ENCODE peak calls at places on chromosome 10, in nine cellular contexts. T, N, P, K, A, U, E, R and L are unnamed samples.

GRCh38 chr10:76632158-76633051 is 1005.2 kb downstream of the KCNMA1 start:
- DNase-seq in A (no peak), K (no peak), R (no peak), E (no peak), U (no peak), P (no peak), N (peak; percentile 61), T (no peak), L (peak; percentile 11)

GRCh38 chr10:30786131-30786530 is 156.6 kb upstream of the LYZL2 start:
- DNase-seq in E (peak; percentile 58), A (no peak), U (no peak), P (no peak), R (no peak), N (no peak), K (no peak), T (no peak), L (no peak)

GRCh38 chr10:107966817-107967216 is 802.3 kb upstream of the SORCS1 start:
- DNase-seq in U (no peak), A (no peak), K (no peak), E (no peak), P (no peak), N (no peak), R (no peak), T (no peak), L (no peak)

GRCh38 chr10:80488539-80489066 is 34.5 kb downstream of the TSPAN14 start:
- DNase-seq in K (no peak), R (no peak), E (no peak), P (no peak), A (no peak), T (no peak), U (no peak), N (no peak), L (no peak)

GRCh38 chr10:43814611-43815010 is 165.9 kb upstream of the ZNF32 start:
- DNase-seq in K (no peak), R (no peak), P (no peak), U (no peak), E (peak; percentile 30), A (no peak), T (no peak), N (no peak), L (no peak)

GRCh38 chr10:4809156-4809555 is 16.9 kb upstream of the AKR1E2 start:
- DNase-seq in A (no peak), P (no peak), R (peak; percentile 15), T (no peak), E (no peak), N (no peak), U (no peak), K (no peak), L (no peak)

GRCh38 chr10:58758311-58758710 is 245.6 kb downstream of the BICC1 start:
- DNase-seq in K (no peak), N (no peak), T (no peak), E (no peak), A (no peak), U (no peak), R (no peak), P (no peak), L (no peak)

GRCh38 chr10:99551158-99551557 is 18.4 kb downstream of the NKX2-3 start:
- DNase-seq in A (no peak), R (no peak), K (peak; percentile 66), E (peak; percentile 56), P (no peak), N (peak; percentile 57), T (no peak), U (no peak), L (no peak)

GRCh38 chr10:1085258-1085657 is 29.1 kb downstream of the WDR37 start:
- DNase-seq in R (no peak), U (no peak), K (peak; percentile 16), N (no peak), A (no peak), E (peak; percentile 14), T (no peak), P (no peak), L (no peak)

GRCh38 chr10:24706479-24707118 is 17.1 kb downstream of the ARHGAP21 start:
- DNase-seq in U (no peak), R (peak; percentile 63), E (peak; percentile 98), N (no peak), T (no peak), K (peak; percentile 96), P (no peak), A (no peak), L (no peak)

GRCh38 chr10:69232252-69232651 is 12.1 kb downstream of the HKDC1 start:
- DNase-seq in R (no peak), A (no peak), T (no peak), K (peak; percentile 68), N (no peak), U (no peak), P (no peak), E (peak; percentile 85), L (peak; percentile 75)

GRCh38 chr10:121667948-121668335 is 69.7 kb upstream of the FGFR2 start:
- DNase-seq in A (no peak), R (no peak), P (no peak), N (no peak), K (peak; percentile 59), E (no peak), U (no peak), T (no peak), L (no peak)

GRCh38 chr10:46106410-46107255 is 60.6 kb upstream of the MSMB start:
- DNase-seq in T (peak; percentile 30), P (no peak), R (peak; percentile 73), E (peak; percentile 12), A (no peak), U (no peak), K (peak; percentile 77), N (peak; percentile 66), L (peak; percentile 82)

GRCh38 chr10:80090120-80090519 is 11.7 kb downstream of the TMEM254 start:
- DNase-seq in N (no peak), R (no peak), A (no peak), T (no peak), P (no peak), K (no peak), U (no peak), E (no peak), L (no peak)

GRCh38 chr10:63133787-63134557 is 844 bp downstream of the NRBF2 start:
- DNase-seq in E (peak; percentile 53), K (peak; percentile 46), A (no peak), T (no peak), N (no peak), R (no peak), P (no peak), U (no peak), L (no peak)

GRCh38 chr10:85778074-85778473 is 588.5 kb downstream of the GRID1 start:
- DNase-seq in E (no peak), N (no peak), R (no peak), K (no peak), P (no peak), A (no peak), U (no peak), T (no peak), L (no peak)

GRCh38 chr10:73232887-73233286 is 14.2 kb downstream of the DNAJC9 start:
- DNase-seq in N (no peak), T (no peak), P (no peak), K (no peak), R (no peak), U (no peak), A (no peak), E (no peak), L (no peak)
- H3K36me3 ChIP-seq in N (peaks cover 4% of the 10 kb centered on the region), T (peaks cover 26% of the 10 kb centered on the region), P (no peaks in the 10 kb centered on the region), K (peaks cover 28% of the 10 kb centered on the region), R (peaks cover 1% of the 10 kb centered on the region), U (peaks cover 15% of the 10 kb centered on the region), A (peaks cover 15% of the 10 kb centered on the region), E (peaks cover 9% of the 10 kb centered on the region), L (peaks cover 4% of the 10 kb centered on the region)

GRCh38 chr10:101772895-101773761 is 2.8 kb downstream of the FGF8 start:
- DNase-seq in K (no peak), N (no peak), T (no peak), E (no peak), P (no peak), A (no peak), U (no peak), R (no peak), L (peak; percentile 26)
- H3K27me3 ChIP-seq in K (peaks cover 39% of the 10 kb centered on the region), N (peaks cover 50% of the 10 kb centered on the region), T (peaks cover 21% of the 10 kb centered on the region), E (peaks cover 86% of the 10 kb centered on the region), P (no peaks in the 10 kb centered on the region), A (no peaks in the 10 kb centered on the region), U (peaks cover 51% of the 10 kb centered on the region), R (peaks cover 22% of the 10 kb centered on the region), L (no peaks in the 10 kb centered on the region)

GRCh38 chr10:34701194-34701593 is 113.9 kb downstream of the PARD3 start:
- DNase-seq in K (no peak), U (no peak), T (no peak), N (no peak), A (no peak), R (no peak), E (no peak), P (no peak), L (no peak)

GRCh38 chr10:34704526-34705184 is 110.4 kb downstream of the PARD3 start:
- DNase-seq in U (no peak), T (no peak), A (no peak), R (no peak), K (no peak), E (no peak), N (no peak), P (no peak), L (no peak)

GRCh38 chr10:34705563-34705962 is 109.5 kb downstream of the PARD3 start:
- DNase-seq in T (no peak), A (no peak), K (no peak), E (no peak), P (no peak), U (no peak), R (no peak), N (no peak), L (no peak)

GRCh38 chr10:34702093-34702952 is 112.8 kb downstream of the PARD3 start:
- DNase-seq in A (no peak), K (no peak), P (no peak), E (no peak), N (no peak), U (no peak), T (no peak), R (no peak), L (no peak)

DNA sequence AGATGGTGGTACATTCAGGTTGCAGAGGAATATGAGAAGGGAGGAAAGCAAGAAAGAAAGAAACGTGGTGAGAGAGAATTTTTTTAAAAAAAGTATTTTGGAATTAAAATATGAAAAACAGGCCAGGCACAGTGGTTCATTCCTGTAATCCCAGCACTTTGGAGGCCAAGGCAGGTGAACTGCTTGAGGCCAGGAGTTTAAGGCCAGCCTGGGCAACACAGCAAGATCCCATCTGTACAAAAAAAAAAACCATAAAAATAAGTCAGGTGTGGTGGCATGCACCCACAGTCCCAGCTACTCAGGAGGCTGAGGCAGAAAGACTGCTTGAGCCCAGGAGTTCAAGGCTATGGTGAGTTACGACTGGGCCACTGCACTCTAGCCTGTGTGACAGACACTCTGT is 112.1 kb downstream of the PARD3 start:
- DNase-seq in E (no peak), T (no peak), A (no peak), U (no peak), N (no peak), P (no peak), R (no peak), K (no peak), L (no peak)
- H3K36me3 ChIP-seq in E (no peaks in the 10 kb centered on the region), T (no peaks in the 10 kb centered on the region), A (no peaks in the 10 kb centered on the region), U (no peaks in the 10 kb centered on the region), N (no peaks in the 10 kb centered on the region), P (no peaks in the 10 kb centered on the region), R (no peaks in the 10 kb centered on the region), K (no peaks in the 10 kb centered on the region), L (no peaks in the 10 kb centered on the region)

DNA sequence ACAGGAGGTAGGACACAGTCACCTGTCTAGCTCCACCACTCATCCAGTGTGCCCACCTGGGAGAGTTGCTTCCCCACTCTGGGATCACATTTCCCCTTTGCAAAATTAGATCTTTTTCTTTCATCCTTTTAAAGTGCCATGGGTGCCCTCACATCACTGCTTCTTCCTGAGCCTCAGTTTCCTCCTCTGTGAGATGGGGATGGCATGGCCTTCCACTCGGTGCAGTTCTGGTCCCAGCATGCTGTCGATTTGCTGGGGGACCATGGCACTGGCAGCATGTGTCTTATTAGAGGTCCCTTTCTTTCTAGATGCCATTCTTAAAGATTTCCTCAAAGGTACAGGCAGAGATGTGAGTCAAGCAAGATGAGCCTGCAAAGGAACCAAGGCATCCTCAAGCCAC is 158.3 kb upstream of the ZMIZ1 start:
- DNase-seq in R (no peak), P (peak; percentile 8), A (no peak), K (no peak), T (no peak), E (no peak), N (no peak), U (no peak), L (no peak)
- H3K27me3 ChIP-seq in R (peaks cover 6% of the 10 kb centered on the region), P (no peaks in the 10 kb centered on the region), A (no peaks in the 10 kb centered on the region), K (peaks cover 16% of the 10 kb centered on the region), T (no peaks in the 10 kb centered on the region), E (peaks cover 76% of the 10 kb centered on the region), N (no peaks in the 10 kb centered on the region), U (no peaks in the 10 kb centered on the region), L (no peaks in the 10 kb centered on the region)